ENCODE peak calls at places on chromosomes 16 and 17, in six cellular contexts. One of them, this sample, is unnamed.

GRCh38 chr16:81283044-81283443 is 31.7 kb upstream of the GAN start:
- DNase-seq in MV-4-11: no peak
- DNase-seq in heart left ventricle: no peak
- DNase-seq in pancreas: no peak
- DNase-seq in anterior cingulate cortex: no peak
- DNase-seq in activated naive CD8-positive, alpha-beta T cell treated with anti-CD3 and anti-CD28 coated beads, Interleukin-2, amount 50 U/mL, for 16 hours: no peak
- DNase-seq in this sample: no peak

GRCh38 chr16:29645699-29646187 is 17.3 kb upstream of the SPN start:
- DNase-seq in MV-4-11: peak
- DNase-seq in heart left ventricle: no peak
- DNase-seq in pancreas: no peak
- DNase-seq in anterior cingulate cortex: no peak
- DNase-seq in activated naive CD8-positive, alpha-beta T cell treated with anti-CD3 and anti-CD28 coated beads, Interleukin-2, amount 50 U/mL, for 16 hours: no peak
- DNase-seq in this sample: no peak

GRCh38 chr17:6775871-6776405 is at the start of gene FBXO39:
- DNase-seq in MV-4-11: no peak
- DNase-seq in heart left ventricle: no peak
- DNase-seq in pancreas: no peak
- DNase-seq in anterior cingulate cortex: no peak
- DNase-seq in activated naive CD8-positive, alpha-beta T cell treated with anti-CD3 and anti-CD28 coated beads, Interleukin-2, amount 50 U/mL, for 16 hours: no peak
- DNase-seq in this sample: no peak

GRCh38 chr16:52526830-52527229 is 20.1 kb downstream of the TOX3 start:
- DNase-seq in MV-4-11: no peak
- DNase-seq in heart left ventricle: no peak
- DNase-seq in pancreas: no peak
- DNase-seq in anterior cingulate cortex: no peak
- DNase-seq in activated naive CD8-positive, alpha-beta T cell treated with anti-CD3 and anti-CD28 coated beads, Interleukin-2, amount 50 U/mL, for 16 hours: no peak
- DNase-seq in this sample: no peak

GRCh38 chr16:67860589-67861398 is 12.1 kb upstream of the EDC4 start:
- DNase-seq in MV-4-11: peak
- DNase-seq in heart left ventricle: no peak
- DNase-seq in pancreas: no peak
- DNase-seq in anterior cingulate cortex: no peak
- DNase-seq in activated naive CD8-positive, alpha-beta T cell treated with anti-CD3 and anti-CD28 coated beads, Interleukin-2, amount 50 U/mL, for 16 hours: no peak
- DNase-seq in this sample: no peak

GRCh38 chr16:59591480-59591879 is 857.4 kb upstream of the GOT2 start:
- DNase-seq in MV-4-11: no peak
- DNase-seq in heart left ventricle: no peak
- DNase-seq in pancreas: no peak
- DNase-seq in anterior cingulate cortex: no peak
- DNase-seq in activated naive CD8-positive, alpha-beta T cell treated with anti-CD3 and anti-CD28 coated beads, Interleukin-2, amount 50 U/mL, for 16 hours: no peak
- DNase-seq in this sample: no peak

GRCh38 chr17:5705081-5705875 is 121.0 kb upstream of the NLRP1 start:
- DNase-seq in MV-4-11: no peak
- DNase-seq in heart left ventricle: no peak
- DNase-seq in pancreas: no peak
- DNase-seq in anterior cingulate cortex: no peak
- DNase-seq in activated naive CD8-positive, alpha-beta T cell treated with anti-CD3 and anti-CD28 coated beads, Interleukin-2, amount 50 U/mL, for 16 hours: no peak
- DNase-seq in this sample: no peak

GRCh38 chr17:10649031-10649430 is 8.1 kb downstream of the MYH3 start:
- DNase-seq in MV-4-11: no peak
- DNase-seq in heart left ventricle: no peak
- DNase-seq in pancreas: no peak
- DNase-seq in anterior cingulate cortex: no peak
- DNase-seq in activated naive CD8-positive, alpha-beta T cell treated with anti-CD3 and anti-CD28 coated beads, Interleukin-2, amount 50 U/mL, for 16 hours: no peak
- DNase-seq in this sample: no peak

GRCh38 chr17:64020068-64020766 is at the start of gene ICAM2:
- DNase-seq in MV-4-11: peak
- DNase-seq in heart left ventricle: peak
- DNase-seq in pancreas: peak
- DNase-seq in anterior cingulate cortex: no peak
- DNase-seq in activated naive CD8-positive, alpha-beta T cell treated with anti-CD3 and anti-CD28 coated beads, Interleukin-2, amount 50 U/mL, for 16 hours: peak
- DNase-seq in this sample: peak

GRCh38 chr16:73610605-73611177 is 562.8 kb upstream of the ZFHX3 start:
- DNase-seq in MV-4-11: no peak
- DNase-seq in heart left ventricle: no peak
- DNase-seq in pancreas: no peak
- DNase-seq in anterior cingulate cortex: no peak
- DNase-seq in activated naive CD8-positive, alpha-beta T cell treated with anti-CD3 and anti-CD28 coated beads, Interleukin-2, amount 50 U/mL, for 16 hours: no peak
- DNase-seq in this sample: no peak

GRCh38 chr16:85490971-85491771 is 122.0 kb upstream of the GSE1 start:
- DNase-seq in MV-4-11: peak
- DNase-seq in heart left ventricle: no peak
- DNase-seq in pancreas: no peak
- DNase-seq in anterior cingulate cortex: no peak
- DNase-seq in activated naive CD8-positive, alpha-beta T cell treated with anti-CD3 and anti-CD28 coated beads, Interleukin-2, amount 50 U/mL, for 16 hours: no peak
- DNase-seq in this sample: no peak

GRCh38 chr16:69620564-69620963 is 54.8 kb downstream of the NFAT5 start:
- DNase-seq in MV-4-11: peak
- DNase-seq in heart left ventricle: no peak
- DNase-seq in pancreas: no peak
- DNase-seq in anterior cingulate cortex: no peak
- DNase-seq in activated naive CD8-positive, alpha-beta T cell treated with anti-CD3 and anti-CD28 coated beads, Interleukin-2, amount 50 U/mL, for 16 hours: no peak
- DNase-seq in this sample: no peak

GRCh38 chr16:30874821-30875717 is 18.8 kb downstream of the BCL7C start:
- DNase-seq in MV-4-11: peak
- DNase-seq in heart left ventricle: peak
- DNase-seq in pancreas: peak
- DNase-seq in anterior cingulate cortex: peak
- DNase-seq in activated naive CD8-positive, alpha-beta T cell treated with anti-CD3 and anti-CD28 coated beads, Interleukin-2, amount 50 U/mL, for 16 hours: peak
- DNase-seq in this sample: peak

GRCh38 chr17:78125976-78126894 is 2.3 kb downstream of the TMC6 start:
- DNase-seq in MV-4-11: no peak
- DNase-seq in heart left ventricle: peak
- DNase-seq in pancreas: no peak
- DNase-seq in anterior cingulate cortex: no peak
- DNase-seq in activated naive CD8-positive, alpha-beta T cell treated with anti-CD3 and anti-CD28 coated beads, Interleukin-2, amount 50 U/mL, for 16 hours: no peak
- DNase-seq in this sample: no peak

GRCh38 chr16:54080524-54081008 is 206.0 kb downstream of the IRX3 start:
- DNase-seq in MV-4-11: no peak
- DNase-seq in heart left ventricle: no peak
- DNase-seq in pancreas: no peak
- DNase-seq in anterior cingulate cortex: no peak
- DNase-seq in activated naive CD8-positive, alpha-beta T cell treated with anti-CD3 and anti-CD28 coated beads, Interleukin-2, amount 50 U/mL, for 16 hours: no peak
- DNase-seq in this sample: no peak

GRCh38 chr16:3283525-3284447 is 495 bp downstream of the ZNF263 start:
- DNase-seq in MV-4-11: no peak
- DNase-seq in heart left ventricle: no peak
- DNase-seq in pancreas: no peak
- DNase-seq in anterior cingulate cortex: no peak
- DNase-seq in activated naive CD8-positive, alpha-beta T cell treated with anti-CD3 and anti-CD28 coated beads, Interleukin-2, amount 50 U/mL, for 16 hours: no peak
- DNase-seq in this sample: no peak

GRCh38 chr16:14539631-14540030 is 90.4 kb downstream of the PARN start:
- DNase-seq in MV-4-11: no peak
- DNase-seq in heart left ventricle: no peak
- DNase-seq in pancreas: no peak
- DNase-seq in anterior cingulate cortex: no peak
- DNase-seq in activated naive CD8-positive, alpha-beta T cell treated with anti-CD3 and anti-CD28 coated beads, Interleukin-2, amount 50 U/mL, for 16 hours: no peak
- DNase-seq in this sample: no peak

GRCh38 chr16:81610144-81610842 is 165.7 kb downstream of the CMIP start:
- DNase-seq in MV-4-11: peak
- DNase-seq in heart left ventricle: peak
- DNase-seq in pancreas: no peak
- DNase-seq in anterior cingulate cortex: no peak
- DNase-seq in activated naive CD8-positive, alpha-beta T cell treated with anti-CD3 and anti-CD28 coated beads, Interleukin-2, amount 50 U/mL, for 16 hours: no peak
- DNase-seq in this sample: peak

GRCh38 chr16:83586036-83586810 is 221.6 kb upstream of the HSBP1 start:
- DNase-seq in MV-4-11: no peak
- DNase-seq in heart left ventricle: no peak
- DNase-seq in pancreas: no peak
- DNase-seq in anterior cingulate cortex: no peak
- DNase-seq in activated naive CD8-positive, alpha-beta T cell treated with anti-CD3 and anti-CD28 coated beads, Interleukin-2, amount 50 U/mL, for 16 hours: no peak
- DNase-seq in this sample: no peak

GRCh38 chr17:48647103-48647963 is 21.2 kb upstream of the HOXB9 start:
- DNase-seq in MV-4-11: no peak
- DNase-seq in heart left ventricle: no peak
- DNase-seq in pancreas: no peak
- DNase-seq in anterior cingulate cortex: no peak
- DNase-seq in activated naive CD8-positive, alpha-beta T cell treated with anti-CD3 and anti-CD28 coated beads, Interleukin-2, amount 50 U/mL, for 16 hours: no peak
- DNase-seq in this sample: no peak

GRCh38 chr17:2158011-2158410 is 103.1 kb downstream of the HIC1 start:
- DNase-seq in MV-4-11: peak
- DNase-seq in heart left ventricle: no peak
- DNase-seq in pancreas: no peak
- DNase-seq in anterior cingulate cortex: no peak
- DNase-seq in activated naive CD8-positive, alpha-beta T cell treated with anti-CD3 and anti-CD28 coated beads, Interleukin-2, amount 50 U/mL, for 16 hours: no peak
- DNase-seq in this sample: no peak

GRCh38 chr17:45361976-45362375 is 45.2 kb upstream of the MAP3K14 start:
- DNase-seq in MV-4-11: no peak
- DNase-seq in heart left ventricle: no peak
- DNase-seq in pancreas: no peak
- DNase-seq in anterior cingulate cortex: no peak
- DNase-seq in activated naive CD8-positive, alpha-beta T cell treated with anti-CD3 and anti-CD28 coated beads, Interleukin-2, amount 50 U/mL, for 16 hours: no peak
- DNase-seq in this sample: no peak

GRCh38 chr16:57823836-57824235 is 21.5 kb upstream of the KIFC3 start:
- DNase-seq in MV-4-11: no peak
- DNase-seq in heart left ventricle: no peak
- DNase-seq in pancreas: no peak
- DNase-seq in anterior cingulate cortex: no peak
- DNase-seq in activated naive CD8-positive, alpha-beta T cell treated with anti-CD3 and anti-CD28 coated beads, Interleukin-2, amount 50 U/mL, for 16 hours: no peak
- DNase-seq in this sample: no peak

GRCh38 chr17:50953831-50954601 is 87.9 kb upstream of the TOB1 start:
- DNase-seq in MV-4-11: peak
- DNase-seq in heart left ventricle: peak
- DNase-seq in pancreas: no peak
- DNase-seq in anterior cingulate cortex: no peak
- DNase-seq in activated naive CD8-positive, alpha-beta T cell treated with anti-CD3 and anti-CD28 coated beads, Interleukin-2, amount 50 U/mL, for 16 hours: no peak
- DNase-seq in this sample: peak

GRCh38 chr16:27780468-27781194 is 230.7 kb downstream of the KATNIP start:
- DNase-seq in MV-4-11: no peak
- DNase-seq in heart left ventricle: no peak
- DNase-seq in pancreas: no peak
- DNase-seq in anterior cingulate cortex: no peak
- DNase-seq in activated naive CD8-positive, alpha-beta T cell treated with anti-CD3 and anti-CD28 coated beads, Interleukin-2, amount 50 U/mL, for 16 hours: no peak
- DNase-seq in this sample: no peak

GRCh38 chr17:33667052-33667509 is 374.0 kb upstream of the ASIC2 start:
- DNase-seq in MV-4-11: peak
- DNase-seq in heart left ventricle: no peak
- DNase-seq in pancreas: no peak
- DNase-seq in anterior cingulate cortex: no peak
- DNase-seq in activated naive CD8-positive, alpha-beta T cell treated with anti-CD3 and anti-CD28 coated beads, Interleukin-2, amount 50 U/mL, for 16 hours: no peak
- DNase-seq in this sample: no peak

GRCh38 chr17:8991514-8992285 is 26.2 kb upstream of the PIK3R5 start:
- DNase-seq in MV-4-11: peak
- DNase-seq in heart left ventricle: peak
- DNase-seq in pancreas: peak
- DNase-seq in anterior cingulate cortex: no peak
- DNase-seq in activated naive CD8-positive, alpha-beta T cell treated with anti-CD3 and anti-CD28 coated beads, Interleukin-2, amount 50 U/mL, for 16 hours: peak
- DNase-seq in this sample: no peak

GRCh38 chr17:68513932-68514331 is 1.7 kb downstream of the PRKAR1A start:
- DNase-seq in MV-4-11: no peak
- DNase-seq in heart left ventricle: no peak
- DNase-seq in pancreas: no peak
- DNase-seq in anterior cingulate cortex: no peak
- DNase-seq in activated naive CD8-positive, alpha-beta T cell treated with anti-CD3 and anti-CD28 coated beads, Interleukin-2, amount 50 U/mL, for 16 hours: no peak
- DNase-seq in this sample: no peak

GRCh38 chr17:63402808-63403207 is 43.3 kb downstream of the CYB561 start:
- DNase-seq in MV-4-11: no peak
- DNase-seq in heart left ventricle: no peak
- DNase-seq in pancreas: no peak
- DNase-seq in anterior cingulate cortex: no peak
- DNase-seq in activated naive CD8-positive, alpha-beta T cell treated with anti-CD3 and anti-CD28 coated beads, Interleukin-2, amount 50 U/mL, for 16 hours: no peak
- DNase-seq in this sample: no peak